ENCODE peak calls at places on chromosomes 6 and 20, in four cellular contexts. T is iris pigment epithelial cell, C is HuH-7, E is hippocampal formation. Y is an unnamed sample.

GRCh38 chr20:46746972-46747371 is 37.5 kb downstream of the SLC2A10 start:
- DNase-seq in C (no peak), T (peak; percentile 33), E (no peak), Y (peak; percentile 30)

GRCh38 chr6:7255918-7256317 is 57.1 kb downstream of the SSR1 start:
- DNase-seq in C (no peak), T (no peak), E (no peak), Y (no peak)

GRCh38 chr6:43609402-43609801 is 19.7 kb downstream of the GTPBP2 start:
- DNase-seq in E (no peak), C (no peak), T (peak; percentile 55), Y (no peak)

GRCh38 chr6:34571388-34571787 is 15.3 kb upstream of the SPDEF start:
- DNase-seq in C (no peak), T (no peak), E (no peak), Y (no peak)

GRCh38 chr6:39082310-39082709 is 32.7 kb downstream of the SAYSD1 start:
- DNase-seq in C (no peak), E (no peak), T (no peak), Y (no peak)

GRCh38 chr20:59604770-59605665 is 678 bp downstream of the PHACTR3 start:
- DNase-seq in E (no peak), C (no peak), T (no peak), Y (no peak)

GRCh38 chr6:108363756-108364356 is 69.0 kb downstream of the AFG1L start:
- DNase-seq in C (no peak), E (no peak), T (no peak), Y (peak; percentile 51)

GRCh38 chr20:33299111-33299603 is 16.1 kb downstream of the BPIFB1 start:
- DNase-seq in T (peak; percentile 26), C (peak; percentile 97), E (no peak), Y (peak; percentile 53)

GRCh38 chr6:43773050-43773956 is 3.3 kb downstream of the VEGFA start:
- DNase-seq in T (peak; percentile 33), C (peak; percentile 82), E (no peak), Y (peak; percentile 53)

GRCh38 chr20:49420811-49421295 is 61.6 kb downstream of the KCNB1 start:
- DNase-seq in T (no peak), E (no peak), C (no peak), Y (peak; percentile 29)

GRCh38 chr6:107655245-107655644 is 165.3 kb downstream of the SOBP start:
- DNase-seq in E (no peak), C (no peak), T (no peak), Y (no peak)

GRCh38 chr6:111759413-111759835 is 113.8 kb downstream of the FYN start:
- DNase-seq in T (no peak), E (no peak), C (no peak), Y (no peak)

GRCh38 chr20:38393259-38393658 is 41.9 kb downstream of the SNHG17 start:
- DNase-seq in E (no peak), T (no peak), C (no peak), Y (no peak)

GRCh38 chr6:14151773-14152172 is 34.2 kb downstream of the CD83 start:
- DNase-seq in C (no peak), T (no peak), E (no peak), Y (no peak)

GRCh38 chr20:2118783-2119182 is 17.2 kb downstream of the STK35 start:
- DNase-seq in T (no peak), C (no peak), E (no peak), Y (no peak)

GRCh38 chr6:33812669-33813068 is 8.9 kb upstream of the MLN start:
- DNase-seq in C (peak; percentile 71), E (no peak), T (peak; percentile 45), Y (peak; percentile 67)

GRCh38 chr6:131292145-131292938 is 157.1 kb downstream of the AKAP7 start:
- DNase-seq in E (no peak), C (no peak), T (no peak), Y (no peak)

GRCh38 chr20:63273635-63274380 is 1.2 kb downstream of the ARFGAP1 start:
- DNase-seq in E (no peak), T (peak; percentile 91), C (no peak), Y (peak; percentile 94)

GRCh38 chr6:158284340-158285210 is 27.7 kb upstream of the TULP4 start:
- DNase-seq in T (peak; percentile 82), E (peak; percentile 61), C (no peak), Y (peak; percentile 83)

GRCh38 chr6:19896580-19897010 is 59.4 kb downstream of the ID4 start:
- DNase-seq in C (no peak), T (peak; percentile 2), E (no peak), Y (peak; percentile 36)

GRCh38 chr6:127457444-127458064 is 1.6 kb downstream of the KIAA0408 start:
- DNase-seq in T (peak; percentile 94), E (no peak), C (no peak), Y (peak; percentile 32)

GRCh38 chr20:61127311-61128044 is 124.6 kb upstream of the CDH4 start:
- DNase-seq in T (peak; percentile 34), C (no peak), E (no peak), Y (peak; percentile 75)

GRCh38 chr6:139019722-139020121 is 8.8 kb upstream of the ABRACL start:
- DNase-seq in E (no peak), C (no peak), T (no peak), Y (no peak)

GRCh38 chr6:35831257-35832007 is 26.3 kb downstream of the LHFPL5 start:
- DNase-seq in T (no peak), E (no peak), C (peak; percentile 13), Y (no peak)

GRCh38 chr6:385614-386013 is 5.9 kb upstream of the IRF4 start:
- DNase-seq in C (no peak), E (no peak), T (no peak), Y (no peak)

GRCh38 chr20:11917663-11918062 is at the start of gene BTBD3:
- DNase-seq in E (peak; percentile 84), C (no peak), T (peak; percentile 82), Y (no peak)

GRCh38 chr6:31180500-31180899 is 10.0 kb upstream of the POU5F1 start:
- DNase-seq in C (no peak), E (no peak), T (peak; percentile 39), Y (peak; percentile 94)

GRCh38 chr20:50820515-50821256 is 25.8 kb downstream of the BCAS4 start:
- DNase-seq in E (no peak), C (no peak), T (no peak), Y (no peak)

GRCh38 chr20:51528263-51529026 is 14.1 kb downstream of the NFATC2 start:
- DNase-seq in C (no peak), E (no peak), T (no peak), Y (no peak)

GRCh38 chr6:115969207-115969929 is 91.3 kb downstream of the FRK start:
- DNase-seq in E (peak; percentile 23), T (no peak), C (peak; percentile 26), Y (no peak)

GRCh38 chr6:33211666-33212422 is 3.5 kb downstream of the RING1 start:
- DNase-seq in T (no peak), C (no peak), E (no peak), Y (no peak)

GRCh38 chr6:157459327-157459726 is 78.3 kb downstream of the ZDHHC14 start:
- DNase-seq in T (no peak), C (no peak), E (no peak), Y (no peak)

GRCh38 chr6:45437441-45437820 is 59.7 kb upstream of the SUPT3H start:
- DNase-seq in E (no peak), C (no peak), T (no peak), Y (no peak)

Y was measured in M059J.